ENCODE peak calls at places on chromosome 19, in ten cellular contexts. Q is stimulated activated CD4-positive, alpha-beta T cell treated with anti-CD3 and anti-CD28 coated beads, Interleukin-4, amount 100 ng/mL, for 4 hours; F is AG04450; B is cardiac muscle cell; V is renal cortical epithelial cell; J is mucosa of descending colon; O is activated T-cell treated with anti-CD3 and anti-CD28 coated beads for 1 hour; C is foreskin fibroblast; P is fibroblast of villous mesenchyme; I is HTR-8/SVneo. D is an unnamed sample.

GRCh38 chr19:41221514-41222205 is 2.6 kb downstream of the AXL start:
- DNase-seq in C (no peak), J (no peak), F (no peak), O (no peak), V (no peak), B (no peak), P (no peak), Q (no peak), I (no peak), D (no peak)

GRCh38 chr19:48318286-48318987 is 6.9 kb upstream of the EMP3 start:
- DNase-seq in C (no peak), I (no peak), Q (no peak), V (no peak), P (no peak), B (no peak), O (no peak), J (no peak), F (no peak), D (no peak)

GRCh38 chr19:18634612-18635290 is 2.1 kb upstream of the KLHL26 start:
- DNase-seq in I (no peak), B (no peak), J (peak), Q (no peak), F (no peak), P (no peak), O (no peak), V (no peak), C (peak), D (no peak)

GRCh38 chr19:29596080-29596479 is 10.0 kb upstream of the POP4 start:
- DNase-seq in J (no peak), Q (no peak), V (peak), P (no peak), B (no peak), O (no peak), I (no peak), F (no peak), C (no peak), D (no peak)

GRCh38 chr19:39037194-39037593 is 4.8 kb upstream of the FBXO27 start:
- DNase-seq in B (no peak), J (no peak), F (no peak), O (no peak), Q (no peak), P (no peak), V (no peak), C (no peak), I (no peak), D (no peak)

GRCh38 chr19:15320118-15320517 is 12.2 kb downstream of the BRD4 start:
- DNase-seq in O (no peak), B (no peak), F (peak), C (peak), P (peak), Q (no peak), J (no peak), V (no peak), I (no peak), D (no peak)

GRCh38 chr19:344625-345319 is at the start of gene MIER2:
- DNase-seq in B (peak), I (peak), V (peak), F (peak), C (peak), J (peak), P (peak), Q (peak), O (peak), D (peak)

GRCh38 chr19:4139614-4140236 is 13.7 kb upstream of the CREB3L3 start:
- DNase-seq in B (peak), Q (peak), V (peak), F (no peak), P (peak), C (no peak), I (peak), O (peak), J (peak), D (peak)

GRCh38 chr19:16069813-16070365 is 6.4 kb upstream of the TPM4 start:
- DNase-seq in P (no peak), C (no peak), I (no peak), B (no peak), F (no peak), J (peak), Q (no peak), O (no peak), V (no peak), D (no peak)

GRCh38 chr19:14795078-14795721 is 16.8 kb upstream of the ADGRE2 start:
- DNase-seq in V (no peak), P (peak), B (no peak), C (no peak), J (no peak), O (no peak), F (no peak), I (no peak), Q (no peak), D (no peak)

GRCh38 chr19:27691991-27692390 is 1521.0 kb downstream of the UQCRFS1 start:
- DNase-seq in B (no peak), P (no peak), F (no peak), J (no peak), Q (no peak), V (no peak), I (no peak), C (no peak), O (no peak), D (no peak)

GRCh38 chr19:18853755-18854427 is 22.1 kb downstream of the UPF1 start:
- DNase-seq in J (no peak), P (no peak), B (no peak), O (no peak), V (no peak), F (no peak), Q (no peak), C (no peak), I (no peak), D (no peak)

GRCh38 chr19:1911995-1912394 is 6.8 kb downstream of the ADAT3 start:
- DNase-seq in J (peak), O (no peak), B (no peak), F (no peak), P (no peak), V (no peak), C (no peak), I (no peak), Q (no peak), D (no peak)

GRCh38 chr19:30063184-30064020 is 121.4 kb downstream of the URI1 start:
- DNase-seq in I (no peak), C (no peak), J (no peak), P (no peak), B (no peak), F (no peak), Q (no peak), O (no peak), V (no peak), D (no peak)

GRCh38 chr19:609001-609340 is 19.3 kb downstream of the HCN2 start:
- DNase-seq in I (no peak), B (no peak), V (no peak), Q (no peak), F (no peak), O (no peak), C (no peak), P (peak), J (peak), D (no peak)

GRCh38 chr19:3346677-3347353 is 19.6 kb upstream of the NFIC start:
- DNase-seq in O (no peak), P (peak), Q (no peak), F (no peak), I (no peak), J (peak), C (peak), V (no peak), B (peak), D (no peak)

GRCh38 chr19:55076321-55076720 is 652 bp downstream of the EPS8L1 start:
- DNase-seq in Q (no peak), B (no peak), F (no peak), O (no peak), J (peak), I (no peak), C (no peak), P (no peak), V (no peak), D (no peak)

GRCh38 chr19:47430041-47430802 is 10.9 kb upstream of the MEIS3 start:
- DNase-seq in V (no peak), I (no peak), B (peak), C (peak), F (no peak), P (peak), Q (no peak), J (peak), O (no peak), D (no peak)

GRCh38 chr19:6494438-6495036 is 7.6 kb downstream of the TUBB4A start:
- DNase-seq in Q (no peak), J (no peak), P (no peak), B (no peak), I (no peak), C (no peak), F (no peak), O (no peak), V (no peak), D (no peak)

GRCh38 chr19:29285878-29286277 is 72.9 kb upstream of the UQCRFS1 start:
- DNase-seq in B (peak), C (no peak), O (no peak), I (no peak), F (no peak), P (no peak), V (no peak), J (no peak), Q (no peak), D (peak)

GRCh38 chr19:41226053-41226873 is 7.2 kb downstream of the AXL start:
- DNase-seq in V (peak), C (peak), Q (peak), F (peak), O (peak), P (peak), J (peak), B (peak), I (peak), D (peak)

GRCh38 chr19:42088471-42089190 is 12.7 kb downstream of the ZNF574 start:
- DNase-seq in F (peak), B (peak), I (peak), C (peak), J (no peak), Q (no peak), V (peak), P (peak), O (no peak), D (no peak)

GRCh38 chr19:18894254-18895037 is 1.5 kb downstream of the CERS1 start:
- DNase-seq in Q (no peak), O (no peak), F (no peak), I (no peak), C (no peak), J (no peak), B (peak), V (no peak), P (no peak), D (peak)

GRCh38 chr19:38693380-38694223 is 46.2 kb downstream of the ACTN4 start:
- DNase-seq in P (peak), O (no peak), C (peak), I (peak), J (no peak), B (peak), Q (no peak), V (peak), F (no peak), D (peak)

GRCh38 chr19:45768644-45769053 is 403 bp downstream of the SIX5 start:
- DNase-seq in I (no peak), F (no peak), J (peak), B (peak), C (peak), O (no peak), Q (peak), V (no peak), P (peak), D (peak)

GRCh38 chr19:33627962-33628839 is 6.4 kb downstream of the CHST8 start:
- DNase-seq in Q (no peak), P (no peak), B (no peak), F (no peak), O (no peak), C (no peak), V (no peak), I (no peak), J (no peak), D (no peak)

GRCh38 chr19:40249781-40250180 is 23.3 kb upstream of the CCNP start:
- DNase-seq in F (no peak), B (no peak), P (no peak), J (no peak), I (no peak), Q (no peak), O (no peak), C (no peak), V (no peak), D (no peak)

GRCh38 chr19:53057904-53058579 is 13.5 kb downstream of the ERVV-2 start:
- DNase-seq in B (peak), C (peak), J (no peak), O (no peak), P (peak), F (no peak), I (no peak), Q (no peak), V (no peak), D (peak)

GRCh38 chr19:58218899-58219298 is 9.8 kb upstream of the ZNF544 start:
- DNase-seq in Q (no peak), F (no peak), O (no peak), B (peak), C (no peak), P (peak), J (no peak), I (no peak), V (no peak), D (no peak)

GRCh38 chr19:50384685-50385535 is 763 bp downstream of the POLD1 start:
- DNase-seq in V (peak), J (no peak), Q (no peak), B (peak), P (peak), O (no peak), F (no peak), I (no peak), C (peak), D (no peak)

GRCh38 chr19:3950871-3951861 is 18.3 kb downstream of the NMRK2 start:
- DNase-seq in P (no peak), B (no peak), C (no peak), V (no peak), Q (no peak), F (no peak), O (no peak), J (no peak), I (no peak), D (no peak)

GRCh38 chr19:49635530-49636229 is 4.3 kb downstream of the RRAS start:
- DNase-seq in F (no peak), V (peak), P (no peak), O (no peak), C (no peak), B (no peak), I (no peak), J (no peak), Q (no peak), D (no peak)

GRCh38 chr19:57664269-57665127 is 4.2 kb upstream of the ZSCAN4 start:
- DNase-seq in Q (no peak), F (no peak), V (peak), O (no peak), C (peak), I (peak), P (peak), J (peak), B (peak), D (peak)

GRCh38 chr19:8877854-8878705 is 45.9 kb downstream of the MBD3L1 start:
- DNase-seq in J (no peak), I (no peak), C (no peak), O (no peak), V (no peak), P (no peak), Q (no peak), F (no peak), B (no peak), D (no peak)

GRCh38 chr19:16435238-16435911 is 36.4 kb downstream of the EPS15L1 start:
- DNase-seq in Q (no peak), O (no peak), F (peak), C (peak), J (no peak), B (peak), I (peak), V (peak), P (peak), D (no peak)

D was measured in neural crest cell.